ENCODE peak calls at places on chromosomes 16 and 17, in seven cellular contexts. A is K562, L is endothelial cell of umbilical vein, I is fibroblast of lung, M is PC-9, F is neural progenitor cell, D is HCT116. B is an unnamed sample.

GRCh38 chr17:3865166-3865565 is 19.1 kb upstream of the NCBP3 start:
- DNase-seq in A (no peak), L (no peak), I (no peak), M (no peak), F (no peak), D (no peak), B (no peak)

GRCh38 chr17:38572665-38573365 is 32.9 kb downstream of the SRCIN1 start:
- DNase-seq in A (peak), L (no peak), I (no peak), M (no peak), F (peak), D (no peak), B (peak)

GRCh38 chr17:64262422-64263260 is at the start of gene TEX2:
- DNase-seq in A (peak), L (peak), I (peak), M (no peak), F (peak), D (no peak), B (peak)

GRCh38 chr16:69150146-69150865 is 17.9 kb downstream of the UTP4 start:
- DNase-seq in A (peak), L (peak), I (peak), M (peak), F (peak), D (peak), B (peak)

GRCh38 chr16:24635900-24636610 is 93.4 kb upstream of the TNRC6A start:
- DNase-seq in A (no peak), L (peak), I (peak), M (peak), F (no peak), D (no peak), B (peak)

GRCh38 chr16:67451061-67451703 is 20.3 kb downstream of the HSD11B2 start:
- DNase-seq in A (no peak), L (no peak), I (no peak), M (peak), F (no peak), D (no peak), B (no peak)

GRCh38 chr17:78390241-78391050 is 12.0 kb downstream of the PGS1 start:
- DNase-seq in A (no peak), L (no peak), I (peak), M (no peak), F (no peak), D (no peak), B (peak)

GRCh38 chr16:12262454-12263180 is 286.1 kb downstream of the SNX29 start:
- DNase-seq in A (no peak), L (no peak), I (peak), M (no peak), F (no peak), D (no peak), B (no peak)

GRCh38 chr16:87661561-87661960 is 59.3 kb downstream of the JPH3 start:
- DNase-seq in A (peak), L (peak), I (peak), M (no peak), F (peak), D (no peak), B (peak)

GRCh38 chr17:61155590-61156181 is 244.0 kb upstream of the TBX2 start:
- DNase-seq in A (no peak), L (no peak), I (peak), M (no peak), F (no peak), D (no peak), B (no peak)

GRCh38 chr17:35170968-35171771 is 23.0 kb downstream of the SLC35G3 start:
- DNase-seq in A (no peak), L (peak), I (peak), M (no peak), F (no peak), D (no peak), B (no peak)

GRCh38 chr16:49857423-49858181 is 1.7 kb upstream of the ZNF423 start:
- DNase-seq in A (peak), L (peak), I (peak), M (no peak), F (peak), D (peak), B (peak)

GRCh38 chr17:29664743-29665479 is 42.2 kb upstream of the CORO6 start:
- DNase-seq in A (peak), L (peak), I (peak), M (peak), F (no peak), D (peak), B (peak)

GRCh38 chr17:67824735-67825626 is at the start of gene BPTF:
- DNase-seq in A (peak), L (peak), I (peak), M (peak), F (peak), D (peak), B (peak)

GRCh38 chr17:4898927-4899326 is 409 bp upstream of the C17orf107 start:
- DNase-seq in A (no peak), L (no peak), I (no peak), M (no peak), F (no peak), D (no peak), B (no peak)

GRCh38 chr16:82059161-82059982 is 24.3 kb downstream of the HSD17B2 start:
- DNase-seq in A (no peak), L (no peak), I (no peak), M (no peak), F (no peak), D (no peak), B (no peak)

GRCh38 chr16:56610017-56610608 is 1.7 kb downstream of the MT2A start:
- DNase-seq in A (no peak), L (peak), I (peak), M (peak), F (no peak), D (peak), B (peak)

GRCh38 chr17:45282683-45283644 is 21.1 kb upstream of the SPATA32 start:
- DNase-seq in A (no peak), L (no peak), I (peak), M (no peak), F (no peak), D (no peak), B (peak)

GRCh38 chr17:4988168-4988567 is 693 bp upstream of the CAMTA2 start:
- DNase-seq in A (no peak), L (no peak), I (no peak), M (no peak), F (no peak), D (no peak), B (no peak)

GRCh38 chr17:81471804-81472456 is 40.7 kb downstream of the ACTG1 start:
- DNase-seq in A (peak), L (peak), I (peak), M (no peak), F (peak), D (peak), B (peak)

GRCh38 chr17:42618442-42619150 is 9.1 kb downstream of the TUBG1 start:
- DNase-seq in A (peak), L (no peak), I (peak), M (peak), F (peak), D (no peak), B (peak)

GRCh38 chr16:11639925-11640899 is 28.0 kb upstream of the SNN start:
- DNase-seq in A (no peak), L (peak), I (peak), M (peak), F (peak), D (peak), B (peak)

GRCh38 chr16:77660311-77660710 is 62.0 kb upstream of the NUDT7 start:
- DNase-seq in A (peak), L (peak), I (peak), M (no peak), F (peak), D (peak), B (peak)

GRCh38 chr16:634051-634670 is 1.9 kb downstream of the METTL26 start:
- DNase-seq in A (no peak), L (no peak), I (no peak), M (no peak), F (no peak), D (no peak), B (no peak)

GRCh38 chr16:86664518-86665318 is 86.4 kb downstream of the FOXL1 start:
- DNase-seq in A (peak), L (peak), I (peak), M (peak), F (no peak), D (peak), B (peak)

GRCh38 chr17:9928601-9929341 is 23.7 kb upstream of the RCVRN start:
- DNase-seq in A (peak), L (no peak), I (peak), M (peak), F (peak), D (peak), B (peak)

GRCh38 chr17:64081802-64082799 is 47.8 kb downstream of the ERN1 start:
- DNase-seq in A (peak), L (peak), I (peak), M (peak), F (no peak), D (peak), B (peak)

GRCh38 chr16:17360810-17361209 is 110.0 kb downstream of the XYLT1 start:
- DNase-seq in A (no peak), L (no peak), I (no peak), M (no peak), F (no peak), D (no peak), B (no peak)

GRCh38 chr17:80035687-80035936 is at the start of gene TBC1D16:
- DNase-seq in A (no peak), L (no peak), I (no peak), M (no peak), F (no peak), D (no peak), B (peak)

GRCh38 chr17:45316271-45317112 is at the start of gene MAP3K14:
- DNase-seq in A (no peak), L (peak), I (peak), M (no peak), F (peak), D (no peak), B (peak)

GRCh38 chr17:79838541-79839274 is 532 bp downstream of the CBX4 start:
- DNase-seq in A (peak), L (peak), I (peak), M (no peak), F (peak), D (no peak), B (peak)

GRCh38 chr17:55168970-55169687 is 95.6 kb upstream of the HLF start:
- DNase-seq in A (no peak), L (no peak), I (no peak), M (no peak), F (no peak), D (no peak), B (no peak)

GRCh38 chr17:49968380-49969133 is 433 bp upstream of the DLX4 start:
- DNase-seq in A (peak), L (peak), I (peak), M (peak), F (peak), D (peak), B (peak)

GRCh38 chr17:34398990-34399389 is 36.0 kb upstream of the CCL1 start:
- DNase-seq in A (no peak), L (no peak), I (no peak), M (no peak), F (no peak), D (no peak), B (no peak)

GRCh38 chr16:11692171-11692570 is 23.9 kb downstream of the SNN start:
- DNase-seq in A (no peak), L (no peak), I (no peak), M (no peak), F (no peak), D (no peak), B (no peak)

GRCh38 chr17:27241346-27241946 is 52.5 kb upstream of the WSB1 start:
- DNase-seq in A (no peak), L (no peak), I (no peak), M (peak), F (no peak), D (peak), B (peak)
- TF ChIP-seq CTCF in A (no peak), L (no peak), I (no peak), M (no peak), F (no peak), D (no peak), B (no peak)

DNA sequence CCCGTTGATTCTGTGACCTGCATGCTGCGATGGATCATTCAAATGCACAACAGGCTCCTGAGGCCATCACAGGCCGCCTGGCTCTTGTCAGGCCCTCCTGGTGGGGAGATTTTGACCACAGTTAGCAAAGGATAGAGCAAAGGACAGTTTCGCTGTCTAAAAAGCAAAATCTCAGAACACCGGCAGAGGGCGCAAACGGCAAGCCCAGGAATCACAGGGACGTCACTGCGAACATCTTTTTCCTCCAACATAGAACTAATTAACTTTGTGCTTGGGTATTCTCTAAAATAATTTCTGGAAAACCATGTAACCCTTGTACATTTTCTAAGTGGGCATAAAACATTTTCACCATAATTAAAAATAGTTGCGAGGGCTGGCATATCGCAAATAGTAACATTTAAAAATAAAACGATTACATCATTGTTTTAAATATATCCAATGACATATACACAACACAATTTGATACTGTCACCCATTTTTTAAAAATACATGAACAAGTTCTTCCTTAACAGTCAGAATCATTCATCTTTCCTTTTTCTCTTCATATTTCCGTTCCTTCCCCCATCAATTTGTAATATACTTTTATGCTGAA is 19.7 kb upstream of the SLC47A1 start:
- DNase-seq in A (peak), L (peak), I (peak), M (peak), F (peak), D (peak), B (peak)
- H3K4me3 ChIP-seq in A (no peak), L (no peak), I (no peak), M (no peak), F (no peak), D (no peak), B (no peak)

GRCh38 chr16:3150346-3151218 is 15.8 kb downstream of the ZNF213 start:
- DNase-seq in A (peak), L (peak), I (peak), M (peak), F (peak), D (peak), B (peak)
- H2AFZ ChIP-seq in A (peak), L (peak), I (peak), M (peak), F (peak), D (no peak), B (peak)

DNA sequence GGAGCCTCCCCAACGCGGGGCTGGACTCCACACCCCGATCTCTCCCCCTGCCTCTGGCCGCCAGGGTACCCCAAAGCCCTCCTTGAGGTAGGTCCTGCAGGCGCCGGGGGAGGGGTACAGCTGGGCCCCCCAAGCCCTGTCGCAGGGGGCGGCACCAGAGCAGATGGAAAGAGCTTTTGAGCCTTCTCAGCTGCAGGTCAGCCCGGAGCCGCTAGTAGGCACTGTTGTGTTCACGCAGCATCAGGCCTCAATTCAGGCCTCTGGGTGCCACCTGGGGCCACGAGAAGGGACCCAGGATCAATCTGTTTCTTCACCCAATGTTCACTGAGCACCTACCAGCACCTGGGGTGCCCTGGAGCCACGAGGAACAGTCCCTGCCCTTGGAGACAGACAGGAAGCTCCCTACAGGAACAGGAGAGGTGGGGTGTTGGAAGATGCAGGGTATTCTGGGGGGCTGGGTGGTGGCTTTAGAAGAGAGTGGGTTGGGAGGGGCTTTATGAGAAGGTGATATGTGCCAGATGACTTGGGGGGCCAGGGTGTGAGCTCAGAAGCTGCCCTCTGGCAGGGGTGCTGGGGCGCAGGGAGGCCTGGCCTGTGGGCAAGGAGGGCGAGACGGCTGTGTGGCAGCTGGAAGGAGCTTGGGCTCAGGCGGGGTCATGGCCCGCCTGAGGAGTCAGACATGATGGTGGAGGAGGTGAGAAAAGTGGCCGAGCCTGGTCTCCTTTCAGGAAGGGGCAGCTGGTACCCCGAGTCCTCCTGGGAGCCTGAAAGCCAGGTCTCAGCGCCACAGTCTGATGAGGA is 122.0 kb upstream of the GSE1 start:
- DNase-seq in A (peak), L (no peak), I (no peak), M (no peak), F (peak), D (peak), B (peak)
- TF ChIP-seq CTCF in A (peak), L (peak), I (no peak), M (peak), F (peak), D (peak), B (peak)

GRCh38 chr17:74442291-74442669 is 10.4 kb downstream of the GPRC5C start:
- DNase-seq in A (no peak), L (no peak), I (no peak), M (no peak), F (no peak), D (no peak), B (no peak)
- H3K4me3 ChIP-seq in A (no peak), L (no peak), I (no peak), M (peak), F (no peak), D (peak), B (no peak)

GRCh38 chr16:27189335-27189972 is 13.9 kb upstream of the KDM8 start:
- DNase-seq in A (no peak), L (no peak), I (no peak), M (no peak), F (peak), D (no peak), B (no peak)
- H2AFZ ChIP-seq in A (peak), L (no peak), I (no peak), M (no peak), F (peak), D (no peak), B (no peak)

GRCh38 chr17:8630802-8631553 is 453 bp upstream of the MYH10 start:
- DNase-seq in A (peak), L (peak), I (peak), M (peak), F (peak), D (peak), B (peak)
- TF ChIP-seq CTCF in A (peak), L (no peak), I (no peak), M (no peak), F (peak), D (peak), B (peak)